ENCODE peak calls at places on chromosomes 6 and 20, in seven cellular contexts. N is heart left ventricle, R is progenitor cell of endocrine pancreas, F is glutamatergic neuron, V is kidney, B is neural progenitor cell, E is mammary epithelial cell. Q is an unnamed sample.

GRCh38 chr20:3613821-3614440 is 49.3 kb downstream of the GFRA4 start:
- DNase-seq in N (no peak), R (no peak), F (no peak), V (no peak), B (peak; percentile 7), E (no peak), Q (no peak)

GRCh38 chr20:40678286-40678835 is 10.7 kb downstream of the MAFB start:
- DNase-seq in N (no peak), R (no peak), F (no peak), V (no peak), B (no peak), E (no peak), Q (no peak)

GRCh38 chr6:119179842-119180241 is 101.4 kb upstream of the FAM184A start:
- DNase-seq in N (no peak), R (no peak), F (no peak), V (no peak), B (no peak), E (peak; percentile 11), Q (no peak)

GRCh38 chr20:40540163-40540562 is 148.9 kb downstream of the MAFB start:
- DNase-seq in N (no peak), R (no peak), F (no peak), V (no peak), B (no peak), E (no peak), Q (no peak)

GRCh38 chr6:22828179-22829062 is 259.1 kb downstream of the HDGFL1 start:
- DNase-seq in N (peak; percentile 35), R (peak; percentile 22), F (no peak), V (peak; percentile 75), B (peak; percentile 75), E (peak; percentile 97), Q (peak; percentile 24)

GRCh38 chr6:74720923-74721322 is 484.9 kb downstream of the COL12A1 start:
- DNase-seq in N (no peak), R (no peak), F (no peak), V (no peak), B (no peak), E (peak; percentile 10), Q (no peak)

GRCh38 chr6:15793288-15793687 is 130.5 kb upstream of the DTNBP1 start:
- DNase-seq in N (no peak), R (no peak), F (no peak), V (no peak), B (no peak), E (peak; percentile 81), Q (no peak)

GRCh38 chr20:37385176-37385575 is 39.2 kb downstream of the SRC start:
- DNase-seq in N (no peak), R (no peak), F (no peak), V (peak; percentile 59), B (no peak), E (no peak), Q (no peak)

GRCh38 chr6:132132911-132133639 is 181.9 kb upstream of the CCN2 start:
- DNase-seq in N (no peak), R (no peak), F (no peak), V (no peak), B (no peak), E (peak; percentile 71), Q (no peak)

GRCh38 chr6:168794515-168794914 is 353.5 kb downstream of the SMOC2 start:
- DNase-seq in N (no peak), R (no peak), F (no peak), V (no peak), B (no peak), E (no peak), Q (no peak)

GRCh38 chr6:52233975-52234823 is 10.1 kb downstream of the IL17F start:
- DNase-seq in N (no peak), R (peak; percentile 20), F (peak; percentile 22), V (no peak), B (peak; percentile 72), E (peak; percentile 75), Q (peak; percentile 51)

GRCh38 chr6:121548146-121548545 is 112.7 kb downstream of the GJA1 start:
- DNase-seq in N (no peak), R (no peak), F (no peak), V (no peak), B (no peak), E (no peak), Q (no peak)

GRCh38 chr20:47989957-47990356 is 204.7 kb upstream of the SULF2 start:
- DNase-seq in N (no peak), R (no peak), F (no peak), V (no peak), B (no peak), E (no peak), Q (peak; percentile 43)

GRCh38 chr6:42279144-42279781 is 61.6 kb upstream of the MRPS10 start:
- DNase-seq in N (no peak), R (no peak), F (no peak), V (no peak), B (no peak), E (peak; percentile 67), Q (no peak)

GRCh38 chr6:104958720-104959452 is 2.0 kb downstream of the LIN28B start:
- DNase-seq in N (no peak), R (no peak), F (no peak), V (no peak), B (peak; percentile 25), E (no peak), Q (no peak)

GRCh38 chr6:31377029-31377428 is 20.1 kb upstream of the HLA-B start:
- DNase-seq in N (no peak), R (no peak), F (no peak), V (no peak), B (no peak), E (no peak), Q (no peak)

GRCh38 chr6:34128045-34128444 is 17.8 kb downstream of the GRM4 start:
- DNase-seq in N (no peak), R (no peak), F (peak; percentile 51), V (no peak), B (no peak), E (no peak), Q (no peak)

GRCh38 chr6:38307730-38308129 is 332.0 kb downstream of the BTBD9 start:
- DNase-seq in N (no peak), R (no peak), F (no peak), V (no peak), B (no peak), E (no peak), Q (no peak)

GRCh38 chr20:44083220-44083933 is 103.6 kb downstream of the JPH2 start:
- DNase-seq in N (peak; percentile 84), R (no peak), F (no peak), V (peak; percentile 69), B (no peak), E (peak; percentile 35), Q (no peak)

DNA sequence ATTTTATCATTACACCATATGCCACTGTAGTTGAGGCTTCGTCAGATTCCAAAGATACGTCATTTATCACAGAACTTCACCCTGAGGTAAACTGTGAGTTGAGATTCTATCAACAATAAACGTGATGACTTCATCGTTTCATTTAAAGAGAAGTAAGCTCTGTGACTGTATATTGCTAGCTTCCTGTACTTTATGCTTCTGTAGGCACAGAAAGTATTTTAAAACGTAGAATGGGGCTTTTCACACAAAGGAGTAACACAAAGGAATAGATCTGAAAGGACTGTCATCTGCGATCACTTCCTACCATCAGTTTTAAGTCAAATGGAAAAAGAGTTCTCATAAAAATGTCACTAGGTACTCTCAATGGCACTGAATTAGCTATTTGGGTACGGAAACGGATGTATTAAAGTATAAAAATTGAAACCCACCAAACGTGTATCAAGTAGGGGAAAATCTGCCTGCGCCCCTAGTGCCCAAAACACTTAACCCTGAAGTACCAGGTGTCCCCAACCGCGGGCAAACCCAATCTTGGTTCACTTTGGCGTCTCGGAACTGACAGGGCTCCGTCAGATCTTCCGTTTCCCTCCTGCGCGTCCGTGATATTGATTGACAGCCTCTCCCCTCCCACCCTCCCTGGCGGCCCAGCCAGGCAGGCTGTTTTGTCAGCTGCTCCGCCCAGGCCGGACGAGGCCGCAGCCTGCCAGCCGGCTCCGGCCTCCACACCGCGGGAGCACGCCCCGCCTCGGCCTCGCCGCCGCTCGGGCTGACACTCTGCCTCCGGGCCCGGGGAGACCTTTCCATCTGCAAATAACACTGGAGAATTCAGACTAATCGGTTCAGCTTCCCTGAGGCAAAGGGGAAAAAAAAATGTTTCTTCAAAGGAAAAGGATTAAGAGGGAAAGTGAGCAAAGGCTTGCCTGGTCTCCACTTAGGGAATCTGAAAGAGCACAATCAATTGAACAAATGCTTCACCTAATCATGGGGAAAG is 234.7 kb upstream of the MCHR2 start:
- DNase-seq in N (peak; percentile 73), R (peak; percentile 48), F (peak; percentile 90), V (peak; percentile 89), B (peak; percentile 95), E (peak; percentile 62), Q (peak; percentile 77)
- TF ChIP-seq CTCF in N (no peak), R (peak; percentile 41), F (peak; percentile 32), V (no peak), B (peak; percentile 26), E (no peak), Q (no peak)

DNA sequence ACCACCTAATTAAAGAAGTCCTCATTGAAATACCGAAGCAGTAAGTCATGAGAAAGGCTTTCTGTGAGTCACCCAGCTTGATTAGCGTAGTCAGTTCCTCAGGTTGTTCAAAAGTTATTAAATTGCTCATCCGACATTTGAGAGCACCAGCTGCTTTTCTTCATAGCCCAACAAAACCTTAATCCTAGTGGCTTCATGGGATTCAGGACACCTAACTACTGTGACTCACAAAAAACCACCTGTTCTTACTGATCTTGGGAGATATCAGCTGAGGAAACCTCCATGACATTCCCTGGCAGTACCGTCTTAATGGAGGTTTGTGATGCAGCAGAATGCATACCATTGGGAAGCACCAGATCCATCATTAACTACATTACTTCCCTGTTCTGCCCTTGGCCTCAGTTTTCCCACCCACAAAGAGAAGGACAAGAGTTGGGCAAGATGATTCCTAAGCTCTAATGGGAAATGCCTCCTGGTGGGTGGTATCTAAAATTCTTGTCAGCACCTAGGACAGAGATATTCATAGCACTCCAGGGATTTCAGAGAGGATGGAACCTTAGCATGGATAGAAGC is 103.8 kb downstream of the KHDC1L start:
- DNase-seq in N (no peak), R (no peak), F (no peak), V (no peak), B (no peak), E (peak; percentile 91), Q (no peak)
- TF ChIP-seq CTCF in N (no peak), R (peak; percentile 18), F (no peak), V (no peak), B (no peak), E (peak; percentile 46), Q (no peak)

GRCh38 chr6:40889137-40889832 is 149.7 kb downstream of the UNC5CL start:
- DNase-seq in N (no peak), R (no peak), F (no peak), V (no peak), B (no peak), E (no peak), Q (no peak)

GRCh38 chr6:40891131-40891530 is 147.9 kb downstream of the UNC5CL start:
- DNase-seq in N (no peak), R (no peak), F (no peak), V (no peak), B (no peak), E (no peak), Q (no peak)

GRCh38 chr6:40887079-40887822 is 151.8 kb downstream of the UNC5CL start:
- DNase-seq in N (no peak), R (no peak), F (no peak), V (no peak), B (no peak), E (no peak), Q (no peak)

GRCh38 chr6:40887904-40888303 is 151.1 kb downstream of the UNC5CL start:
- DNase-seq in N (no peak), R (no peak), F (no peak), V (no peak), B (no peak), E (no peak), Q (no peak)

GRCh38 chr6:40888456-40888990 is 150.5 kb downstream of the UNC5CL start:
- DNase-seq in N (no peak), R (no peak), F (no peak), V (no peak), B (no peak), E (no peak), Q (peak; percentile 55)
- TF ChIP-seq CTCF in N (no peak), R (no peak), F (no peak), V (no peak), B (no peak), E (no peak), Q (no peak)

GRCh38 chr6:4582506-4582905 is 193.7 kb upstream of the CDYL start:
- DNase-seq in N (no peak), R (no peak), F (no peak), V (no peak), B (no peak), E (no peak), Q (no peak)
- TF ChIP-seq CTCF in N (no peak), R (no peak), F (no peak), V (no peak), B (no peak), E (no peak), Q (no peak)